ENCODE peak calls at places on chromosome 15, in ten cellular contexts. One of them, this sample, is unnamed. For H3K4me1, the result is how much of the 10 kb centered on the place peaks cover.

GRCh38 chr15:66703540-66703941 is 1.5 kb downstream of the SMAD6 start:
- DNase-seq in mammary epithelial cell: peak
- DNase-seq in transverse colon: peak
- DNase-seq in OCI-LY7: peak
- DNase-seq in neural progenitor cell: peak
- DNase-seq in adrenal gland: peak
- DNase-seq in hepatocyte: peak
- DNase-seq in lung: no peak
- DNase-seq in sigmoid colon: no peak
- DNase-seq in cardiac muscle cell: no peak
- DNase-seq in this sample: peak

GRCh38 chr15:70762469-70763119 is 764 bp downstream of the UACA start:
- DNase-seq in mammary epithelial cell: peak
- DNase-seq in transverse colon: peak
- DNase-seq in OCI-LY7: no peak
- DNase-seq in neural progenitor cell: peak
- DNase-seq in adrenal gland: peak
- DNase-seq in hepatocyte: peak
- DNase-seq in lung: no peak
- DNase-seq in sigmoid colon: peak
- DNase-seq in cardiac muscle cell: peak
- DNase-seq in this sample: peak

GRCh38 chr15:71051539-71051938 is 63.7 kb upstream of the THSD4 start:
- DNase-seq in mammary epithelial cell: no peak
- DNase-seq in transverse colon: no peak
- DNase-seq in OCI-LY7: no peak
- DNase-seq in neural progenitor cell: no peak
- DNase-seq in adrenal gland: no peak
- DNase-seq in hepatocyte: no peak
- DNase-seq in lung: no peak
- DNase-seq in sigmoid colon: no peak
- DNase-seq in cardiac muscle cell: no peak
- DNase-seq in this sample: no peak

GRCh38 chr15:88615303-88616107 is 5.6 kb upstream of the AEN start:
- DNase-seq in mammary epithelial cell: no peak
- DNase-seq in transverse colon: peak
- DNase-seq in OCI-LY7: no peak
- DNase-seq in neural progenitor cell: peak
- DNase-seq in adrenal gland: no peak
- DNase-seq in hepatocyte: peak
- DNase-seq in lung: no peak
- DNase-seq in sigmoid colon: no peak
- DNase-seq in cardiac muscle cell: no peak
- DNase-seq in this sample: peak

GRCh38 chr15:48414015-48414414 is 82.8 kb downstream of the DUT start:
- DNase-seq in mammary epithelial cell: no peak
- DNase-seq in transverse colon: no peak
- DNase-seq in OCI-LY7: no peak
- DNase-seq in neural progenitor cell: no peak
- DNase-seq in adrenal gland: no peak
- DNase-seq in hepatocyte: no peak
- DNase-seq in lung: no peak
- DNase-seq in sigmoid colon: peak
- DNase-seq in cardiac muscle cell: no peak
- DNase-seq in this sample: no peak

GRCh38 chr15:48285329-48286214 is 45.7 kb upstream of the DUT start:
- DNase-seq in mammary epithelial cell: peak
- DNase-seq in transverse colon: peak
- DNase-seq in OCI-LY7: peak
- DNase-seq in neural progenitor cell: peak
- DNase-seq in adrenal gland: peak
- DNase-seq in hepatocyte: peak
- DNase-seq in lung: peak
- DNase-seq in sigmoid colon: peak
- DNase-seq in cardiac muscle cell: peak
- DNase-seq in this sample: peak

GRCh38 chr15:23504003-23504402 is 57.0 kb upstream of the GOLGA6L2 start:
- DNase-seq in mammary epithelial cell: no peak
- DNase-seq in transverse colon: no peak
- DNase-seq in OCI-LY7: no peak
- DNase-seq in neural progenitor cell: no peak
- DNase-seq in adrenal gland: no peak
- DNase-seq in hepatocyte: no peak
- DNase-seq in lung: no peak
- DNase-seq in sigmoid colon: no peak
- DNase-seq in cardiac muscle cell: no peak
- DNase-seq in this sample: no peak

GRCh38 chr15:38474155-38474757 is 20.3 kb downstream of the FAM98B start:
- DNase-seq in mammary epithelial cell: peak
- DNase-seq in transverse colon: no peak
- DNase-seq in OCI-LY7: peak
- DNase-seq in neural progenitor cell: peak
- DNase-seq in adrenal gland: peak
- DNase-seq in hepatocyte: peak
- DNase-seq in lung: no peak
- DNase-seq in sigmoid colon: no peak
- DNase-seq in cardiac muscle cell: peak
- DNase-seq in this sample: peak

GRCh38 chr15:57610130-57610529 is 18.4 kb downstream of the MYZAP start:
- DNase-seq in mammary epithelial cell: peak
- DNase-seq in transverse colon: peak
- DNase-seq in OCI-LY7: no peak
- DNase-seq in neural progenitor cell: no peak
- DNase-seq in adrenal gland: peak
- DNase-seq in hepatocyte: peak
- DNase-seq in lung: no peak
- DNase-seq in sigmoid colon: peak
- DNase-seq in cardiac muscle cell: no peak
- DNase-seq in this sample: peak

GRCh38 chr15:67902579-67902979 is 62.7 kb upstream of the RNU6-1 start:
- DNase-seq in mammary epithelial cell: no peak
- DNase-seq in transverse colon: no peak
- DNase-seq in OCI-LY7: no peak
- DNase-seq in neural progenitor cell: no peak
- DNase-seq in adrenal gland: no peak
- DNase-seq in hepatocyte: no peak
- DNase-seq in lung: no peak
- DNase-seq in sigmoid colon: no peak
- DNase-seq in cardiac muscle cell: no peak
- DNase-seq in this sample: no peak

GRCh38 chr15:84818221-84819131 is 1.3 kb downstream of the ALPK3 start:
- DNase-seq in mammary epithelial cell: no peak
- DNase-seq in transverse colon: no peak
- DNase-seq in OCI-LY7: peak
- DNase-seq in neural progenitor cell: peak
- DNase-seq in adrenal gland: peak
- DNase-seq in hepatocyte: peak
- DNase-seq in lung: no peak
- DNase-seq in sigmoid colon: no peak
- DNase-seq in cardiac muscle cell: peak
- DNase-seq in this sample: peak

GRCh38 chr15:99734575-99734974 is 1.3 kb upstream of the LYSMD4 start:
- DNase-seq in mammary epithelial cell: no peak
- DNase-seq in transverse colon: no peak
- DNase-seq in OCI-LY7: no peak
- DNase-seq in neural progenitor cell: no peak
- DNase-seq in adrenal gland: no peak
- DNase-seq in hepatocyte: no peak
- DNase-seq in lung: no peak
- DNase-seq in sigmoid colon: no peak
- DNase-seq in cardiac muscle cell: no peak
- DNase-seq in this sample: no peak

GRCh38 chr15:81024265-81024875 is 23.6 kb downstream of the TLNRD1 start:
- DNase-seq in mammary epithelial cell: no peak
- DNase-seq in transverse colon: no peak
- DNase-seq in OCI-LY7: no peak
- DNase-seq in neural progenitor cell: no peak
- DNase-seq in adrenal gland: no peak
- DNase-seq in hepatocyte: peak
- DNase-seq in lung: no peak
- DNase-seq in sigmoid colon: no peak
- DNase-seq in cardiac muscle cell: no peak
- DNase-seq in this sample: no peak

GRCh38 chr15:50066202-50066601 is 52.8 kb downstream of the ATP8B4 start:
- DNase-seq in mammary epithelial cell: peak
- DNase-seq in transverse colon: no peak
- DNase-seq in OCI-LY7: no peak
- DNase-seq in neural progenitor cell: no peak
- DNase-seq in adrenal gland: no peak
- DNase-seq in hepatocyte: no peak
- DNase-seq in lung: no peak
- DNase-seq in sigmoid colon: no peak
- DNase-seq in cardiac muscle cell: no peak
- DNase-seq in this sample: no peak

GRCh38 chr15:70054884-70055387 is 42.8 kb downstream of the TLE3 start:
- DNase-seq in mammary epithelial cell: no peak
- DNase-seq in transverse colon: no peak
- DNase-seq in OCI-LY7: no peak
- DNase-seq in neural progenitor cell: no peak
- DNase-seq in adrenal gland: no peak
- DNase-seq in hepatocyte: no peak
- DNase-seq in lung: no peak
- DNase-seq in sigmoid colon: peak
- DNase-seq in cardiac muscle cell: no peak
- DNase-seq in this sample: no peak

GRCh38 chr15:36334059-36334458 is 245.4 kb upstream of the CDIN1 start:
- DNase-seq in mammary epithelial cell: peak
- DNase-seq in transverse colon: no peak
- DNase-seq in OCI-LY7: no peak
- DNase-seq in neural progenitor cell: no peak
- DNase-seq in adrenal gland: no peak
- DNase-seq in hepatocyte: no peak
- DNase-seq in lung: no peak
- DNase-seq in sigmoid colon: no peak
- DNase-seq in cardiac muscle cell: peak
- DNase-seq in this sample: no peak

GRCh38 chr15:85523530-85523929 is 143.1 kb downstream of the AKAP13 start:
- DNase-seq in mammary epithelial cell: no peak
- DNase-seq in transverse colon: no peak
- DNase-seq in OCI-LY7: no peak
- DNase-seq in neural progenitor cell: no peak
- DNase-seq in adrenal gland: no peak
- DNase-seq in hepatocyte: no peak
- DNase-seq in lung: no peak
- DNase-seq in sigmoid colon: no peak
- DNase-seq in cardiac muscle cell: no peak
- DNase-seq in this sample: no peak

GRCh38 chr15:96341465-96342142 is 11.1 kb downstream of the NR2F2 start:
- DNase-seq in mammary epithelial cell: no peak
- DNase-seq in transverse colon: no peak
- DNase-seq in OCI-LY7: no peak
- DNase-seq in neural progenitor cell: peak
- DNase-seq in adrenal gland: no peak
- DNase-seq in hepatocyte: no peak
- DNase-seq in lung: peak
- DNase-seq in sigmoid colon: peak
- DNase-seq in cardiac muscle cell: no peak
- DNase-seq in this sample: no peak
- H3K4me1 ChIP-seq in mammary epithelial cell: under half
- H3K4me1 ChIP-seq in transverse colon: half or more
- H3K4me1 ChIP-seq in OCI-LY7: under half
- H3K4me1 ChIP-seq in neural progenitor cell: half or more
- H3K4me1 ChIP-seq in adrenal gland: under half
- H3K4me1 ChIP-seq in hepatocyte: half or more
- H3K4me1 ChIP-seq in lung: under half
- H3K4me1 ChIP-seq in sigmoid colon: half or more
- H3K4me1 ChIP-seq in cardiac muscle cell: under half
- H3K4me1 ChIP-seq in this sample: under half

DNA sequence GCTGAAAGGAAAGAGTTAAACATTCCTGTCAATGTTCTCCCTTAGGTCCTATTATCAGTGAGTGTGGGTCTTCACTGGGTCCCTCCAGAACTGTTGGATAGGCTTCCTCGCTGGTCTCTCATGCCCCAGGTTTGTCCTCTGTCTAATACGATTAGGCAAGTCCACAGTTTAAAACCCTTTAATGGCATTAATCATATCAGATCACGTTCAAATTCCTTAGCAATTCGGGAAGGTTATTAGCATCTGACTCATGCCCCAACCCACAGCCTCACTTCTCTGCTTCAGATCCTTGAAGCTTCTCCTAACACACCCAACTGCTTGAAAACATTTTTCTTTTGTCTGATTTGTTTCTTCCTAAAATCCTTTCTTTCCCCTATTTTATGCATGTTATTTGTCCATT is 224.3 kb upstream of the ATP10A start:
- DNase-seq in mammary epithelial cell: peak
- DNase-seq in transverse colon: no peak
- DNase-seq in OCI-LY7: no peak
- DNase-seq in neural progenitor cell: no peak
- DNase-seq in adrenal gland: no peak
- DNase-seq in hepatocyte: no peak
- DNase-seq in lung: no peak
- DNase-seq in sigmoid colon: no peak
- DNase-seq in cardiac muscle cell: no peak
- DNase-seq in this sample: no peak
- H3K4me3 ChIP-seq in mammary epithelial cell: no peak
- H3K4me3 ChIP-seq in transverse colon: no peak
- H3K4me3 ChIP-seq in OCI-LY7: no peak
- H3K4me3 ChIP-seq in neural progenitor cell: no peak
- H3K4me3 ChIP-seq in adrenal gland: no peak
- H3K4me3 ChIP-seq in hepatocyte: no peak
- H3K4me3 ChIP-seq in lung: no peak
- H3K4me3 ChIP-seq in sigmoid colon: no peak
- H3K4me3 ChIP-seq in cardiac muscle cell: no peak
- H3K4me3 ChIP-seq in this sample: no peak

DNA sequence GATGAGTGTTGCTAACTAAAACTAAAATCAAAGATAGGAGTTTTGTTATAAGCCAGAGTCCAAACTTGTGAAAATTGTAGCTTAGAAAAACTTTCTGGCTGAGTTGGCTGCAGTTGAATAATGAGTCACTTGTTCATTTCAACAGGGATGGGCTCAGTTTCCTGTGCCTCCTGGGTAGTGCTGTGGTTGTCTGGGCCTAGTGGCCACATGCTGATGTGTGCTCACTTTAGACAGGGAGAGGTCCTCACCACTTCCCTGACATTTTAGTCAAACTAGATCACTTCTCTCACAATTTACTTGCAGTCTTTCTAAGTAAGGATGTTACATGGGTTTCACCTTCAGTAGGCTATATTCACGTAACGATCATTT is 6.3 kb upstream of the UBE2Q2 start:
- DNase-seq in mammary epithelial cell: peak
- DNase-seq in transverse colon: no peak
- DNase-seq in OCI-LY7: no peak
- DNase-seq in neural progenitor cell: no peak
- DNase-seq in adrenal gland: no peak
- DNase-seq in hepatocyte: no peak
- DNase-seq in lung: no peak
- DNase-seq in sigmoid colon: no peak
- DNase-seq in cardiac muscle cell: no peak
- DNase-seq in this sample: peak
- TF ChIP-seq CTCF in mammary epithelial cell: no peak
- TF ChIP-seq CTCF in transverse colon: no peak
- TF ChIP-seq CTCF in OCI-LY7: no peak
- TF ChIP-seq CTCF in neural progenitor cell: no peak
- TF ChIP-seq CTCF in adrenal gland: no peak
- TF ChIP-seq CTCF in hepatocyte: no peak
- TF ChIP-seq CTCF in lung: no peak
- TF ChIP-seq CTCF in sigmoid colon: no peak
- TF ChIP-seq CTCF in cardiac muscle cell: no peak
- TF ChIP-seq CTCF in this sample: no peak

DNA sequence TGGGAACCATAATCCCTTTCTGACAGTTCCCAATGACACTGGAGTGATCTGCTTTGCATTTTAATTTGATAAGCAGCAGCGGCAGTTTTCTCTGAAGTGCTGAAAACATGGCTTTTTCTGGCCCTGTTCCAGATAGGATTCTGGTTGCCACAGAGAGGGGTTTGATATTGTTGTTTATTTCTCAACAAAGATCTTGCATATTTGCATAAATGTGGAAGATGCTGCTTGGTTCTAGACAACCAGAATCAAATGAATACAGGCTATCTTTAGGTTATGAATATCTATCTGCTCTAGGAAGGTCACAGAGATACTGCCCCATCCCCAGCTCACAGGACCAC is 137.1 kb downstream of the ZNF609 start:
- DNase-seq in mammary epithelial cell: no peak
- DNase-seq in transverse colon: no peak
- DNase-seq in OCI-LY7: no peak
- DNase-seq in neural progenitor cell: no peak
- DNase-seq in adrenal gland: no peak
- DNase-seq in hepatocyte: no peak
- DNase-seq in lung: no peak
- DNase-seq in sigmoid colon: no peak
- DNase-seq in cardiac muscle cell: no peak
- DNase-seq in this sample: no peak
- H3K4me1 ChIP-seq in mammary epithelial cell: under half
- H3K4me1 ChIP-seq in transverse colon: under half
- H3K4me1 ChIP-seq in OCI-LY7: under half
- H3K4me1 ChIP-seq in neural progenitor cell: under half
- H3K4me1 ChIP-seq in adrenal gland: under half
- H3K4me1 ChIP-seq in hepatocyte: under half
- H3K4me1 ChIP-seq in lung: under half
- H3K4me1 ChIP-seq in sigmoid colon: under half
- H3K4me1 ChIP-seq in cardiac muscle cell: under half
- H3K4me1 ChIP-seq in this sample: under half

This sample was measured in body of pancreas.